ENCODE peak calls at places on chromosomes 1 and 21, in seven cellular contexts. W is HCT116, V is GM12891, A is endothelial cell of umbilical vein, T is GM23338, R is suprapubic skin, F is HL-60. Q is an unnamed sample.

GRCh38 chr1:193763313-193763712 is 576.9 kb upstream of the B3GALT2 start:
- DNase-seq in T (no peak), A (peak; percentile 80), R (no peak), F (no peak), W (no peak), V (no peak), Q (no peak)

GRCh38 chr1:99659755-99660210 is 13.9 kb downstream of the PALMD start:
- DNase-seq in W (no peak), T (peak; percentile 31), F (no peak), V (no peak), A (peak; percentile 91), R (no peak), Q (no peak)

GRCh38 chr21:25461730-25462129 is 145.6 kb downstream of the MRPL39 start:
- DNase-seq in A (peak; percentile 92), W (no peak), F (no peak), V (no peak), R (no peak), T (no peak), Q (no peak)

GRCh38 chr1:91402023-91402422 is 2.6 kb downstream of the HFM1 start:
- DNase-seq in R (no peak), A (peak; percentile 26), V (no peak), T (peak; percentile 13), W (no peak), F (no peak), Q (no peak)

GRCh38 chr21:45632165-45632896 is 11.2 kb upstream of the PCBP3 start:
- DNase-seq in A (no peak), W (no peak), T (no peak), F (no peak), R (no peak), V (no peak), Q (no peak)

GRCh38 chr1:4771267-4771666 is 116.9 kb downstream of the AJAP1 start:
- DNase-seq in T (no peak), R (no peak), F (no peak), V (no peak), W (no peak), A (no peak), Q (no peak)

GRCh38 chr1:98210064-98210463 is 289.2 kb upstream of the DPYD start:
- DNase-seq in R (no peak), A (peak; percentile 89), W (no peak), T (peak; percentile 35), V (no peak), F (no peak), Q (no peak)

GRCh38 chr1:171983584-171983983 is 142.3 kb downstream of the DNM3 start:
- DNase-seq in V (no peak), F (no peak), W (peak; percentile 4), R (no peak), A (peak; percentile 48), T (no peak), Q (no peak)

GRCh38 chr1:14149431-14149830 is 449.1 kb upstream of the KAZN start:
- DNase-seq in R (no peak), T (peak; percentile 40), V (no peak), A (no peak), W (peak; percentile 31), F (no peak), Q (no peak)

GRCh38 chr1:54220004-54220811 is 20.2 kb downstream of the MRPL37 start:
- DNase-seq in W (no peak), R (no peak), A (no peak), V (no peak), T (no peak), F (peak; percentile 55), Q (no peak)

GRCh38 chr21:33496345-33496744 is 4.8 kb upstream of the DNAJC28 start:
- DNase-seq in A (no peak), F (no peak), V (no peak), R (no peak), T (peak; percentile 46), W (no peak), Q (no peak)

GRCh38 chr1:109201123-109201703 is 12.5 kb upstream of the SARS1 start:
- DNase-seq in R (no peak), A (peak; percentile 37), T (peak; percentile 90), V (peak; percentile 33), F (no peak), W (no peak), Q (peak; percentile 43)

DNA sequence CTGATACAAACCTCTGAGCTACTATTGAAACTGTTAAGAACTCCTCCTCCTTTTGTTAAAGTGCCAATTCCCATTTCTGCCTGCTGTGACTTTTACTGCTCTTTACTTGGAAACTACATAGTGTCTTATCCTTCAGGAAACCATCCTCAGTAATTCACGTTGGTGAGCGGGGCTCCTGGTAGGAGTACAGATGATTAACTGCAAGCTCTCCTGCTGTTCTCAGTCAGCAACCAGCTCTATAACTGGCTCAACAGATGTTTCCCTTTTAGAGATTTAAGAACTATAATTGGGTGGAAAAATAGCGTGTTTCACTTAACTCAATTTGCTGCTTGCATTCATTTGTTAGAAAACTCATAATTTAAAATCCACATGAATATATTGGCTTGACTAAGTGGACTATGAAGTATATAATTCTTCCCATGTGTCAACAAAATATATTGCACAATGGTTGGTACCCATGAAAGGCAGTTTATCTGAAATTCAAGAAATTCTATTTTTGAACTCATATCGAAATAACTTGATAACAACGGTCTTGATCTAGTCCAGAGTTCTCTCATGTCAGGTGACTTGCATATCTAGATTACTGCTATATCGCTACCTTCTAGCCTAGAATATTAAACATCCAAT is 574.0 kb downstream of the KCNT2 start:
- DNase-seq in A (no peak), T (peak; percentile 54), F (no peak), W (no peak), V (no peak), R (no peak), Q (no peak)
- TF ChIP-seq POLR2AphosphoS5 in A (no peak), T (no peak), F (no peak), W (no peak), V (no peak), R (no peak), Q (no peak)

GRCh38 chr1:214270097-214270635 is 10.8 kb upstream of the SMYD2 start:
- DNase-seq in V (no peak), A (no peak), W (no peak), F (no peak), T (no peak), R (no peak), Q (no peak)
- TF ChIP-seq POLR2AphosphoS5 in V (no peak), A (no peak), W (no peak), F (no peak), T (no peak), R (no peak), Q (no peak)

GRCh38 chr21:41961282-41961701 is 7.5 kb upstream of the C2CD2 start:
- DNase-seq in W (no peak), T (no peak), V (no peak), R (no peak), F (no peak), A (peak; percentile 87), Q (no peak)
- TF ChIP-seq POLR2AphosphoS5 in W (no peak), T (no peak), V (no peak), R (no peak), F (no peak), A (peak; percentile 66), Q (no peak)

DNA sequence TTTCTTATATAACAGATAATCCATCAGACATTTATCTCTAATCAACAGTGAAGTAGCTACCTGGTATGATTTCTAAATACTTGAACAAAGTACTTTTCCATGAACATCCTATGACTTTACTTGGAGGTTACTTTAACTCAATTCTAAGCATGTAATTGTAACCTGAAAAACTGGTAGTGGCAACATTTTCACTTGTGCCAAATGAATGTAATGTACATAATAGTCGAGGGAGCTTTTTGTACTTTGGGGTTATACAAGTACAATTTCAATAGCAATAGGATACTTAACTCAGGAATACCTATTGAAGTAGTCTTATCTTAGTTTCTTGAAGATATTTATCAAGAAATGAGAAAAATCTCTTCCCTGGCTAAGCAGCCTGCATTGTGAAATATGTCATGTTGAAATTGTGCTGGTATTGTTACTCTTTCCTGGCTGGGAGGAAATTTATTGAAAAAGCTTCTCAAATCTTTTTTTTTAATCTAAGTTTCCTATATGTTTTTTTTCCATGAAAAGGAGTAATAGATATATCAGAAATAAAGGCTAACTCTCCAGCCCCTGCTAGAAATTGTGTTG is 33.7 kb upstream of the CACYBP start:
- DNase-seq in W (no peak), F (no peak), R (no peak), T (no peak), A (peak; percentile 6), V (no peak), Q (no peak)
- TF ChIP-seq POLR2AphosphoS5 in W (no peak), F (no peak), R (no peak), T (no peak), A (no peak), V (no peak), Q (no peak)

GRCh38 chr1:161198877-161199431 is at the start of gene ADAMTS4:
- DNase-seq in F (no peak), R (no peak), A (peak; percentile 65), T (peak; percentile 63), V (no peak), W (no peak), Q (no peak)
- TF ChIP-seq POLR2AphosphoS5 in F (no peak), R (no peak), A (no peak), T (peak; percentile 71), V (no peak), W (no peak), Q (no peak)

GRCh38 chr1:117059678-117060440 is at the start of gene TTF2:
- DNase-seq in W (peak; percentile 99), T (peak; percentile 100), F (peak; percentile 99), V (peak; percentile 84), A (peak; percentile 99), R (peak; percentile 97), Q (peak; percentile 86)
- TF ChIP-seq POLR2AphosphoS5 in W (peak; percentile 63), T (peak; percentile 80), F (peak; percentile 57), V (peak; percentile 66), A (no peak), R (peak; percentile 5), Q (peak; percentile 86)

DNA sequence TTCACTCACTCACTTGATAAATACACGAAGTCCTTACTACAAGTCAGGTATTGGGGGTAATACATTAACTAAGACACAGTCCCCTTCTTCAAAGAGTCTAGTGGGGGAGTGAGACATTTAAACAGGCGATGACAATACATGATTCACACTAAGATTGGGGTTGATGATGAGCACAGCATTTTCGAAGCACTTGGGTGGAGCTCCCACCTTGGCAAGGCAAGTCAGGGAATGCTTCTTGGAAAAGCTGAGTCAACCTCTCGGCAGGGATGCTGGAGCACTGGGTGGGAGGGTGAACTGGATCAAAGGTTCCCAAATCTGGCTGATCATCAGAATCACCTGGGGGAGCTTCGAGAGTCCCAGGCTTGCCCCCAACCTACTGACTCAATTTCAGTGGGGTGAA is 57.9 kb upstream of the ENAH start:
- DNase-seq in W (peak; percentile 82), T (no peak), V (no peak), R (no peak), A (no peak), F (no peak), Q (no peak)
- TF ChIP-seq POLR2AphosphoS5 in W (peak; percentile 58), T (no peak), V (no peak), R (peak; percentile 59), A (no peak), F (no peak), Q (no peak)